ENCODE peak calls at places on chromosomes 2 and 18, in four cellular contexts. One of them, this sample, is unnamed.

GRCh38 chr2:13056259-13056843 is 339.6 kb downstream of the TRIB2 start:
- DNase-seq in NCI-H1105 treated with DMSO at 0.1 percent for 48 hours: peak; percentile 33
- DNase-seq in NCI-H226: no peak
- DNase-seq in stimulated activated naive B cell treated with anti-CD40 and anti-IgM and Interleukin-4, amounts not matched to agents 10 μg/mL and 1 μg/mL and 100 μg/mL, for 72 hours: no peak
- DNase-seq in this sample: no peak

GRCh38 chr2:162138310-162138709 is 13.7 kb downstream of the GCG start:
- DNase-seq in NCI-H226: no peak
- DNase-seq in NCI-H1105 treated with DMSO at 0.1 percent for 48 hours: no peak
- DNase-seq in stimulated activated naive B cell treated with anti-CD40 and anti-IgM and Interleukin-4, amounts not matched to agents 10 μg/mL and 1 μg/mL and 100 μg/mL, for 72 hours: no peak
- DNase-seq in this sample: no peak

GRCh38 chr2:190110131-190110530 is 47.6 kb upstream of the MSTN start:
- DNase-seq in NCI-H1105 treated with DMSO at 0.1 percent for 48 hours: no peak
- DNase-seq in stimulated activated naive B cell treated with anti-CD40 and anti-IgM and Interleukin-4, amounts not matched to agents 10 μg/mL and 1 μg/mL and 100 μg/mL, for 72 hours: no peak
- DNase-seq in NCI-H226: peak; percentile 12
- DNase-seq in this sample: no peak

GRCh38 chr2:28185881-28186280 is 206.8 kb upstream of the FOSL2 start:
- DNase-seq in NCI-H1105 treated with DMSO at 0.1 percent for 48 hours: no peak
- DNase-seq in NCI-H226: no peak
- DNase-seq in stimulated activated naive B cell treated with anti-CD40 and anti-IgM and Interleukin-4, amounts not matched to agents 10 μg/mL and 1 μg/mL and 100 μg/mL, for 72 hours: no peak
- DNase-seq in this sample: no peak

GRCh38 chr2:393711-394696 is 106.1 kb upstream of the ALKAL2 start:
- DNase-seq in stimulated activated naive B cell treated with anti-CD40 and anti-IgM and Interleukin-4, amounts not matched to agents 10 μg/mL and 1 μg/mL and 100 μg/mL, for 72 hours: peak; percentile 24
- DNase-seq in NCI-H226: peak; percentile 75
- DNase-seq in NCI-H1105 treated with DMSO at 0.1 percent for 48 hours: peak; percentile 5
- DNase-seq in this sample: no peak

GRCh38 chr2:33307659-33308311 is 168.7 kb upstream of the RASGRP3 start:
- DNase-seq in stimulated activated naive B cell treated with anti-CD40 and anti-IgM and Interleukin-4, amounts not matched to agents 10 μg/mL and 1 μg/mL and 100 μg/mL, for 72 hours: no peak
- DNase-seq in NCI-H1105 treated with DMSO at 0.1 percent for 48 hours: no peak
- DNase-seq in NCI-H226: no peak
- DNase-seq in this sample: no peak

GRCh38 chr18:25229080-25229479 is 122.9 kb downstream of the ZNF521 start:
- DNase-seq in NCI-H1105 treated with DMSO at 0.1 percent for 48 hours: peak; percentile 43
- DNase-seq in stimulated activated naive B cell treated with anti-CD40 and anti-IgM and Interleukin-4, amounts not matched to agents 10 μg/mL and 1 μg/mL and 100 μg/mL, for 72 hours: no peak
- DNase-seq in NCI-H226: no peak
- DNase-seq in this sample: no peak

GRCh38 chr2:73902284-73902683 is 9.5 kb downstream of the ACTG2 start:
- DNase-seq in stimulated activated naive B cell treated with anti-CD40 and anti-IgM and Interleukin-4, amounts not matched to agents 10 μg/mL and 1 μg/mL and 100 μg/mL, for 72 hours: no peak
- DNase-seq in NCI-H1105 treated with DMSO at 0.1 percent for 48 hours: no peak
- DNase-seq in NCI-H226: no peak
- DNase-seq in this sample: no peak

GRCh38 chr2:117411983-117412382 is 402.5 kb upstream of the DDX18 start:
- DNase-seq in stimulated activated naive B cell treated with anti-CD40 and anti-IgM and Interleukin-4, amounts not matched to agents 10 μg/mL and 1 μg/mL and 100 μg/mL, for 72 hours: no peak
- DNase-seq in NCI-H226: no peak
- DNase-seq in NCI-H1105 treated with DMSO at 0.1 percent for 48 hours: no peak
- DNase-seq in this sample: no peak

GRCh38 chr2:199659207-199659606 is 191.8 kb downstream of the FTCDNL1 start:
- DNase-seq in stimulated activated naive B cell treated with anti-CD40 and anti-IgM and Interleukin-4, amounts not matched to agents 10 μg/mL and 1 μg/mL and 100 μg/mL, for 72 hours: no peak
- DNase-seq in NCI-H226: no peak
- DNase-seq in NCI-H1105 treated with DMSO at 0.1 percent for 48 hours: peak; percentile 10
- DNase-seq in this sample: no peak

GRCh38 chr2:205047273-205047839 is 502.1 kb downstream of the PARD3B start:
- DNase-seq in NCI-H226: no peak
- DNase-seq in NCI-H1105 treated with DMSO at 0.1 percent for 48 hours: no peak
- DNase-seq in stimulated activated naive B cell treated with anti-CD40 and anti-IgM and Interleukin-4, amounts not matched to agents 10 μg/mL and 1 μg/mL and 100 μg/mL, for 72 hours: no peak
- DNase-seq in this sample: no peak

GRCh38 chr2:19711470-19712372 is 190.1 kb downstream of the TTC32 start:
- DNase-seq in NCI-H1105 treated with DMSO at 0.1 percent for 48 hours: peak; percentile 10
- DNase-seq in stimulated activated naive B cell treated with anti-CD40 and anti-IgM and Interleukin-4, amounts not matched to agents 10 μg/mL and 1 μg/mL and 100 μg/mL, for 72 hours: no peak
- DNase-seq in NCI-H226: peak; percentile 96
- DNase-seq in this sample: no peak

GRCh38 chr18:48566588-48566987 is 27.8 kb downstream of the CTIF start:
- DNase-seq in stimulated activated naive B cell treated with anti-CD40 and anti-IgM and Interleukin-4, amounts not matched to agents 10 μg/mL and 1 μg/mL and 100 μg/mL, for 72 hours: no peak
- DNase-seq in NCI-H226: no peak
- DNase-seq in NCI-H1105 treated with DMSO at 0.1 percent for 48 hours: no peak
- DNase-seq in this sample: no peak

GRCh38 chr2:43269706-43270105 is 43.3 kb upstream of the ZFP36L2 start:
- DNase-seq in NCI-H1105 treated with DMSO at 0.1 percent for 48 hours: no peak
- DNase-seq in NCI-H226: peak; percentile 54
- DNase-seq in stimulated activated naive B cell treated with anti-CD40 and anti-IgM and Interleukin-4, amounts not matched to agents 10 μg/mL and 1 μg/mL and 100 μg/mL, for 72 hours: no peak
- DNase-seq in this sample: no peak

GRCh38 chr2:136025057-136025973 is 39.9 kb upstream of the DARS1 start:
- DNase-seq in NCI-H1105 treated with DMSO at 0.1 percent for 48 hours: peak; percentile 86
- DNase-seq in stimulated activated naive B cell treated with anti-CD40 and anti-IgM and Interleukin-4, amounts not matched to agents 10 μg/mL and 1 μg/mL and 100 μg/mL, for 72 hours: peak; percentile 51
- DNase-seq in NCI-H226: peak; percentile 9
- DNase-seq in this sample: no peak

GRCh38 chr2:8652774-8653426 is 29.0 kb upstream of the ID2 start:
- DNase-seq in NCI-H1105 treated with DMSO at 0.1 percent for 48 hours: no peak
- DNase-seq in stimulated activated naive B cell treated with anti-CD40 and anti-IgM and Interleukin-4, amounts not matched to agents 10 μg/mL and 1 μg/mL and 100 μg/mL, for 72 hours: no peak
- DNase-seq in NCI-H226: no peak
- DNase-seq in this sample: no peak

GRCh38 chr2:27724905-27725693 is 46.4 kb upstream of the MRPL33 start:
- DNase-seq in stimulated activated naive B cell treated with anti-CD40 and anti-IgM and Interleukin-4, amounts not matched to agents 10 μg/mL and 1 μg/mL and 100 μg/mL, for 72 hours: no peak
- DNase-seq in NCI-H226: no peak
- DNase-seq in NCI-H1105 treated with DMSO at 0.1 percent for 48 hours: no peak
- DNase-seq in this sample: no peak